ENCODE peak calls at places on chromosomes 12 and 14, in four cellular contexts. C is H9, T is IMR-90, O is H1. B is an unnamed sample.

GRCh38 chr12:13278249-13278787 is 81.8 kb downstream of the EMP1 start:
- DNase-seq in O (peak), C (peak), T (peak), B (peak)

GRCh38 chr12:63915105-63915830 is 70.8 kb downstream of the SRGAP1 start:
- DNase-seq in O (no peak), C (no peak), T (peak), B (peak)

GRCh38 chr14:98022541-98023520 is 1225.6 kb downstream of the VRK1 start:
- DNase-seq in O (peak), C (peak), T (no peak), B (peak)

GRCh38 chr12:65171073-65171472 is 1.7 kb downstream of the LEMD3 start:
- DNase-seq in T (peak), O (no peak), C (no peak), B (no peak)

GRCh38 chr12:5318874-5319273 is 113.0 kb upstream of the NTF3 start:
- DNase-seq in C (no peak), T (peak), O (no peak), B (no peak)

GRCh38 chr12:7751394-7751793 is 4.2 kb upstream of the CLEC4C start:
- DNase-seq in T (no peak), C (peak), O (no peak), B (no peak)

GRCh38 chr14:85402546-85403162 is 127.3 kb upstream of the FLRT2 start:
- DNase-seq in T (no peak), C (no peak), O (no peak), B (no peak)

GRCh38 chr14:70709726-70710382 is 68.1 kb downstream of the TTC9 start:
- DNase-seq in T (no peak), O (no peak), C (peak), B (peak)

GRCh38 chr12:101594700-101595099 is at the start of gene MYBPC1:
- DNase-seq in C (peak), O (no peak), T (no peak), B (peak)

GRCh38 chr14:58244556-58245387 is at the start of gene PSMA3:
- DNase-seq in O (peak), C (peak), T (peak), B (peak)

GRCh38 chr12:100427078-100427477 is 46.6 kb upstream of the NR1H4 start:
- DNase-seq in O (no peak), T (peak), C (no peak), B (no peak)

GRCh38 chr12:63965936-63966602 is 121.6 kb downstream of the SRGAP1 start:
- DNase-seq in T (peak), C (no peak), O (no peak), B (no peak)

GRCh38 chr14:93079321-93079720 is 36.4 kb downstream of the ITPK1 start:
- DNase-seq in O (no peak), T (no peak), C (no peak), B (no peak)

GRCh38 chr14:61484011-61484410 is 162.6 kb downstream of the PRKCH start:
- DNase-seq in T (no peak), C (no peak), O (no peak), B (no peak)
- H3K18ac ChIP-seq in T (no peak), C (no peak), O (no peak), B (no peak)

GRCh38 chr14:22986508-22987054 is 4.2 kb upstream of the AJUBA start:
- DNase-seq in T (peak), O (peak), C (peak), B (peak)
- H3K56ac ChIP-seq in T (no peak), O (no peak), C (no peak), B (no peak)

DNA sequence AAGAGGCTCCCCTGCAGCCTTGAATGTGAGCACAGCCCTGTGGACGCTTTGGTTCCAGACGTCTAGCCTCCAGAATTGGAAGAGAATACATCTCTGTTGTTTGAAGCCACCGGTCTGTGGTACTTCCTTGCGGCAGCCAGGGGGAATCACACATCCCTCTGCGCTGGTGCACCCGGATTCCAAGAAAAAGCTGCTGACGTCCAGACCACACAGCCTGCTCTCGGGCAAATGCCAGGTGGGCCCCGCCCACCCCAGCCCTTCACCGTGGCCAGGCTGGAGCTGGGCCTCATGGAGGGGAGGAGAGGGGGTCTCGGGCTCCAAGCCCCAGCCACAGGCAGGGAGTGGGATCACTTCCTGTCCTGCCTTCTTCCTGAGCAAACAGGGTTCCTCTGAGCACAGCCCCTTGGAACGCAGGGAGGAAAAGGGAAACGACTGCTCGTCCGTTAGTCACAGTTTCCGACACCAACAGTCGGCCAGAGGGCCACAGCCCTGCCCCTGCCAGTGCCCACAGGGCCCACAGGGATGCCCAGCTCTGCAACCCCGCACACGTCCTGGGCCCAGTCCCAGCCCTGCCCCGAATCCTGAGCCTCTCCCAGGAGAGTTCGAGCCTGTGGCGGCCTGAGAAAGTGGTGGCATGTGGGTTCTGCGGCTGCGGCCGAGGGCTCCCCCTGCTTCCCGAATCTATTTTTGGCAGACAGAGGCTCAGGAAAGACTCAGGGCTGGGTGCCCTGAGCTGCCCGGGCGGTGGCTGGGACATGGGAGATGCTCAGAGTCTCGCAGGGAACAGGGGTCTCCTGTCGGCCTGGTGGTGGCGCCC is 85.3 kb downstream of the RFLNA start:
- DNase-seq in C (no peak), O (no peak), T (peak), B (no peak)
- H3K18ac ChIP-seq in C (no peak), O (no peak), T (peak), B (no peak)

DNA sequence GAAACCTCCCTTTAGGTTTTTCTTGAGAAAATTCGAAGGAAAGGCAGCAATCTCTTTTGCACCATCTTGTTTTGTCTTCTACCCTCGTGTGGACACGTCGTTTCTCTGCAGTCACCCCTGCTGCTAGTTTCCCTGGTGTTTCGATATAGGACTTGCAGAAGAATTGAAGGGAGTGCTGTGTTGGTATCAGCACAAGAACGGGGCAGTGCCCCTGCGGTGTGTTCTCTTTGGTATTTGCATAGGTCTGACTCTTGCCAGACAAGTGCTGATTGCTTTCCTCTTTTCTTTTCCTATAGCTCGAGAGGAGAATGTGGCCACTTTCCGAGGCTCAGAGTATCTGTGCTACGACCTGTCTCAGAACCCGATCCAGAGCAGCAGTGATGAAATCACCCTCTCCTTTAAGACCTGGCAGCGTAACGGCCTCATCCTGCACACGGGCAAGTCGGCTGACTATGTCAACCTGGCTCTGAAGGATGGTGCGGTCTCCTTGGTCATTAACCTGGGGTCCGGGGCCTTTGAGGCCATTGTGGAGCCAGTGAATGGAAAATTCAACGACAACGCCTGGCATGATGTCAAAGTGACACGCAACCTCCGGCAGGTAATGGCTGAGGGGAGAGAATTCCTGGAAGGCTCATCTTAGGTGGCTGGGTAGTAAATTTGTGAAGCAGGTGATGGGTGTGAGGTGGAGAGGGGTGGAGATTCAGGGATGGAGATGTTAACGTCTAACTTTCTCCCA is 474.8 kb downstream of the NRXN3 start:
- DNase-seq in C (peak), O (no peak), T (no peak), B (peak)
- H3K56ac ChIP-seq in C (no peak), O (peak), T (no peak), B (no peak)

DNA sequence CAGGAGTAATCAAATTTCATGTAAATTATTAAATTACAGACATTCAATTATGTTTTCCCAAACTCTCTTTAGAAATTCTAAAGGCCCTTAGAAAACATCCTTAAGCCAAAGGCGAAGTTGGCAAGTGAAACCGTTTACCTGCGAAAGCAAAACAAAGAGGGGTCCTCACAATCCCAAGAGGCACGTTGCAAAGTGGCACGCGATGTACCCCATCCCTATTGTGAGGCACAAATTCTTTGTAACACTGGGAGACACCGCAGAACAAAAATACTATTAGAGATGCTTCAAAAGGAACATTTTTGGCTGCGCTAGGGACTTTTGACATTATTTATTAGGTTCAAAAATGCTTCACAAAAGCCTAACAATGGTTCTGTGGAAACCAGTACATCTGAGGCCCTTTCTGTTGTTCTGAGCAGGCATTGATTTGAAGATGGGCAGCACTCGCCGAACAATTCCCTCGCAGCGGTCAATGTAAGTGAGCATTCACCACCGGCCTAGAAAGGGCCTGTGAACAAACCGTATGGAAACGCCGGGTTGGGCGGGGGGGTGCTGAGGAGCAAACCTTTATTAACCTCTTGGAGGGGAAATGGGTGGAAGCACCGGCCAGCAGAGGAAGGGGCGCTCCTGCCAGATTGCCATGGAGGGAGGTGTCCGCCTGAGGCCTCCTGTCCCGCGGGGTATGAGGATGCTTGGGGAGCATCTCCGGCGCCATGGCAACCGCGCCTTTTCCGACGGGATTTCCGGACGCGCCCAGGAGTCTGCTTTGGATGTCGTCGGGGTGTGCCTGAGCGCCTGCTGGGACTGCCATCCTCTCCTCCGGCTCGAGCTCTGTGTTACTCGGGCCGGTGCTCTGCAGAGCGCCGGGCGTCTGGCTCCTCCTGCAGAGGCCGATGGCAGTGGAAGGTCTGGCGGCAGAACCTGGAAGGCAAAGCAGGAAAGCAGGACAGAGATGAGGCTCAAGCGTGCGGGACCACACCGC is 193.8 kb downstream of the C12orf42 start:
- DNase-seq in O (peak), T (no peak), C (peak), B (peak)
- H3K18ac ChIP-seq in O (peak), T (no peak), C (no peak), B (no peak)

GRCh38 chr12:81257952-81258551 is 180.2 kb downstream of the ACSS3 start:
- DNase-seq in C (no peak), O (no peak), T (peak), B (peak)

GRCh38 chr12:81259360-81259759 is 181.5 kb downstream of the ACSS3 start:
- DNase-seq in O (no peak), C (no peak), T (no peak), B (no peak)

GRCh38 chr12:81261508-81262207 is 183.8 kb downstream of the ACSS3 start:
- DNase-seq in C (no peak), O (no peak), T (no peak), B (peak)

GRCh38 chr12:81263072-81263471 is 185.2 kb downstream of the ACSS3 start:
- DNase-seq in T (no peak), O (no peak), C (no peak), B (no peak)
- H3K56ac ChIP-seq in T (no peak), O (no peak), C (no peak), B (no peak)